ENCODE peak calls at places on chromosomes 12 and 14, in seven cellular contexts. One of them, this sample, is unnamed.

GRCh38 chr14:75283162-75283883 is 4.7 kb downstream of the FOS start:
- DNase-seq in breast epithelium: no peak
- DNase-seq in coronary artery: no peak
- DNase-seq in naive thymus-derived CD4-positive, alpha-beta T cell: no peak
- DNase-seq in stomach: peak; percentile 72
- DNase-seq in psoas muscle: no peak
- DNase-seq in ascending aorta: peak; percentile 92
- DNase-seq in this sample: peak; percentile 72

GRCh38 chr14:22380511-22381455 is 208.2 kb downstream of the DAD1 start:
- DNase-seq in breast epithelium: no peak
- DNase-seq in coronary artery: no peak
- DNase-seq in naive thymus-derived CD4-positive, alpha-beta T cell: no peak
- DNase-seq in stomach: no peak
- DNase-seq in psoas muscle: no peak
- DNase-seq in ascending aorta: no peak
- DNase-seq in this sample: no peak

GRCh38 chr14:106691601-106692291 is 1165.4 kb downstream of the TMEM121 start:
- DNase-seq in breast epithelium: no peak
- DNase-seq in coronary artery: no peak
- DNase-seq in naive thymus-derived CD4-positive, alpha-beta T cell: peak; percentile 72
- DNase-seq in stomach: peak; percentile 28
- DNase-seq in psoas muscle: peak; percentile 12
- DNase-seq in ascending aorta: no peak
- DNase-seq in this sample: no peak

GRCh38 chr14:22820731-22821130 is 5.5 kb upstream of the SLC7A7 start:
- DNase-seq in breast epithelium: no peak
- DNase-seq in coronary artery: no peak
- DNase-seq in naive thymus-derived CD4-positive, alpha-beta T cell: no peak
- DNase-seq in stomach: no peak
- DNase-seq in psoas muscle: no peak
- DNase-seq in ascending aorta: no peak
- DNase-seq in this sample: no peak

GRCh38 chr14:40093800-40094199 is 661.6 kb upstream of the FBXO33 start:
- DNase-seq in breast epithelium: no peak
- DNase-seq in coronary artery: no peak
- DNase-seq in naive thymus-derived CD4-positive, alpha-beta T cell: no peak
- DNase-seq in stomach: no peak
- DNase-seq in psoas muscle: no peak
- DNase-seq in ascending aorta: no peak
- DNase-seq in this sample: no peak

GRCh38 chr12:108683906-108684556 is 47.3 kb downstream of the CORO1C start:
- DNase-seq in breast epithelium: no peak
- DNase-seq in coronary artery: no peak
- DNase-seq in naive thymus-derived CD4-positive, alpha-beta T cell: no peak
- DNase-seq in stomach: no peak
- DNase-seq in psoas muscle: no peak
- DNase-seq in ascending aorta: no peak
- DNase-seq in this sample: no peak

GRCh38 chr12:97555547-97556200 is 93.1 kb downstream of the RMST start:
- DNase-seq in breast epithelium: no peak
- DNase-seq in coronary artery: no peak
- DNase-seq in naive thymus-derived CD4-positive, alpha-beta T cell: no peak
- DNase-seq in stomach: no peak
- DNase-seq in psoas muscle: no peak
- DNase-seq in ascending aorta: no peak
- DNase-seq in this sample: no peak

GRCh38 chr12:132173135-132174014 is 29.1 kb downstream of the NOC4L start:
- DNase-seq in breast epithelium: no peak
- DNase-seq in coronary artery: no peak
- DNase-seq in naive thymus-derived CD4-positive, alpha-beta T cell: no peak
- DNase-seq in stomach: no peak
- DNase-seq in psoas muscle: peak; percentile 8
- DNase-seq in ascending aorta: no peak
- DNase-seq in this sample: no peak

GRCh38 chr14:58488550-58488949 is 61.0 kb downstream of the KIAA0586 start:
- DNase-seq in breast epithelium: no peak
- DNase-seq in coronary artery: no peak
- DNase-seq in naive thymus-derived CD4-positive, alpha-beta T cell: no peak
- DNase-seq in stomach: no peak
- DNase-seq in psoas muscle: no peak
- DNase-seq in ascending aorta: no peak
- DNase-seq in this sample: no peak

GRCh38 chr12:55932546-55932919 is 1.6 kb downstream of the DGKA start:
- DNase-seq in breast epithelium: no peak
- DNase-seq in coronary artery: no peak
- DNase-seq in naive thymus-derived CD4-positive, alpha-beta T cell: no peak
- DNase-seq in stomach: no peak
- DNase-seq in psoas muscle: no peak
- DNase-seq in ascending aorta: no peak
- DNase-seq in this sample: no peak

GRCh38 chr12:52630609-52631200 is 12.3 kb upstream of the KRT73 start:
- DNase-seq in breast epithelium: no peak
- DNase-seq in coronary artery: peak; percentile 19
- DNase-seq in naive thymus-derived CD4-positive, alpha-beta T cell: no peak
- DNase-seq in stomach: no peak
- DNase-seq in psoas muscle: no peak
- DNase-seq in ascending aorta: peak; percentile 9
- DNase-seq in this sample: no peak

GRCh38 chr12:20426191-20426590 is 57.9 kb downstream of the PDE3A start:
- DNase-seq in breast epithelium: no peak
- DNase-seq in coronary artery: peak; percentile 84
- DNase-seq in naive thymus-derived CD4-positive, alpha-beta T cell: no peak
- DNase-seq in stomach: no peak
- DNase-seq in psoas muscle: peak; percentile 42
- DNase-seq in ascending aorta: peak; percentile 77
- DNase-seq in this sample: no peak

GRCh38 chr12:2263921-2264320 is 211.1 kb downstream of the CACNA1C start:
- DNase-seq in breast epithelium: no peak
- DNase-seq in coronary artery: no peak
- DNase-seq in naive thymus-derived CD4-positive, alpha-beta T cell: no peak
- DNase-seq in stomach: no peak
- DNase-seq in psoas muscle: no peak
- DNase-seq in ascending aorta: no peak
- DNase-seq in this sample: no peak

GRCh38 chr12:113260127-113260526 is 38.9 kb downstream of the TPCN1 start:
- DNase-seq in breast epithelium: no peak
- DNase-seq in coronary artery: no peak
- DNase-seq in naive thymus-derived CD4-positive, alpha-beta T cell: no peak
- DNase-seq in stomach: no peak
- DNase-seq in psoas muscle: no peak
- DNase-seq in ascending aorta: no peak
- DNase-seq in this sample: peak; percentile 46

GRCh38 chr12:31323466-31324115 is 2.4 kb downstream of the SINHCAF start:
- DNase-seq in breast epithelium: no peak
- DNase-seq in coronary artery: peak; percentile 76
- DNase-seq in naive thymus-derived CD4-positive, alpha-beta T cell: peak; percentile 70
- DNase-seq in stomach: peak; percentile 51
- DNase-seq in psoas muscle: no peak
- DNase-seq in ascending aorta: peak; percentile 67
- DNase-seq in this sample: peak; percentile 81

GRCh38 chr12:52020539-52021336 is 14.0 kb downstream of the TAMALIN start:
- DNase-seq in breast epithelium: no peak
- DNase-seq in coronary artery: peak; percentile 70
- DNase-seq in naive thymus-derived CD4-positive, alpha-beta T cell: peak; percentile 57
- DNase-seq in stomach: peak; percentile 55
- DNase-seq in psoas muscle: no peak
- DNase-seq in ascending aorta: no peak
- DNase-seq in this sample: peak; percentile 58

GRCh38 chr12:79358716-79359341 is 331.9 kb downstream of the PAWR start:
- DNase-seq in breast epithelium: peak; percentile 36
- DNase-seq in coronary artery: no peak
- DNase-seq in naive thymus-derived CD4-positive, alpha-beta T cell: no peak
- DNase-seq in stomach: no peak
- DNase-seq in psoas muscle: no peak
- DNase-seq in ascending aorta: no peak
- DNase-seq in this sample: no peak

GRCh38 chr12:50087995-50088394 is 2.9 kb downstream of the SMARCD1 start:
- DNase-seq in breast epithelium: no peak
- DNase-seq in coronary artery: no peak
- DNase-seq in naive thymus-derived CD4-positive, alpha-beta T cell: no peak
- DNase-seq in stomach: no peak
- DNase-seq in psoas muscle: no peak
- DNase-seq in ascending aorta: no peak
- DNase-seq in this sample: no peak

GRCh38 chr12:128570191-128571065 is 253.3 kb downstream of the SLC15A4 start:
- DNase-seq in breast epithelium: no peak
- DNase-seq in coronary artery: no peak
- DNase-seq in naive thymus-derived CD4-positive, alpha-beta T cell: no peak
- DNase-seq in stomach: no peak
- DNase-seq in psoas muscle: no peak
- DNase-seq in ascending aorta: no peak
- DNase-seq in this sample: no peak

GRCh38 chr14:75917322-75918251 is 64.2 kb downstream of the TGFB3 start:
- DNase-seq in breast epithelium: no peak
- DNase-seq in coronary artery: no peak
- DNase-seq in naive thymus-derived CD4-positive, alpha-beta T cell: no peak
- DNase-seq in stomach: no peak
- DNase-seq in psoas muscle: no peak
- DNase-seq in ascending aorta: no peak
- DNase-seq in this sample: no peak

GRCh38 chr14:103136388-103137271 is 13.4 kb downstream of the TNFAIP2 start:
- DNase-seq in breast epithelium: no peak
- DNase-seq in coronary artery: no peak
- DNase-seq in naive thymus-derived CD4-positive, alpha-beta T cell: no peak
- DNase-seq in stomach: no peak
- DNase-seq in psoas muscle: peak; percentile 64
- DNase-seq in ascending aorta: no peak
- DNase-seq in this sample: no peak

GRCh38 chr12:110088936-110089335 is 35.2 kb upstream of the IFT81 start:
- DNase-seq in breast epithelium: no peak
- DNase-seq in coronary artery: no peak
- DNase-seq in naive thymus-derived CD4-positive, alpha-beta T cell: no peak
- DNase-seq in stomach: no peak
- DNase-seq in psoas muscle: no peak
- DNase-seq in ascending aorta: no peak
- DNase-seq in this sample: no peak

GRCh38 chr12:49673446-49674317 is 33.5 kb downstream of the FMNL3 start:
- DNase-seq in breast epithelium: peak; percentile 93
- DNase-seq in coronary artery: peak; percentile 98
- DNase-seq in naive thymus-derived CD4-positive, alpha-beta T cell: no peak
- DNase-seq in stomach: peak; percentile 92
- DNase-seq in psoas muscle: peak; percentile 89
- DNase-seq in ascending aorta: peak; percentile 96
- DNase-seq in this sample: peak; percentile 86

GRCh38 chr12:25518512-25518911 is 34.6 kb downstream of the LMNTD1 start:
- DNase-seq in breast epithelium: no peak
- DNase-seq in coronary artery: no peak
- DNase-seq in naive thymus-derived CD4-positive, alpha-beta T cell: no peak
- DNase-seq in stomach: no peak
- DNase-seq in psoas muscle: no peak
- DNase-seq in ascending aorta: no peak
- DNase-seq in this sample: no peak

GRCh38 chr14:100785626-100786025 is 40.3 kb upstream of the MEG3 start:
- DNase-seq in breast epithelium: no peak
- DNase-seq in coronary artery: no peak
- DNase-seq in naive thymus-derived CD4-positive, alpha-beta T cell: no peak
- DNase-seq in stomach: no peak
- DNase-seq in psoas muscle: no peak
- DNase-seq in ascending aorta: no peak
- DNase-seq in this sample: peak; percentile 19

GRCh38 chr12:22334696-22335290 is at the start of gene ST8SIA1:
- DNase-seq in breast epithelium: no peak
- DNase-seq in coronary artery: no peak
- DNase-seq in naive thymus-derived CD4-positive, alpha-beta T cell: peak; percentile 30
- DNase-seq in stomach: peak; percentile 33
- DNase-seq in psoas muscle: peak; percentile 52
- DNase-seq in ascending aorta: peak; percentile 63
- DNase-seq in this sample: peak; percentile 79

GRCh38 chr14:61719344-61720301 is 24.3 kb downstream of the HIF1A start:
- DNase-seq in breast epithelium: no peak
- DNase-seq in coronary artery: no peak
- DNase-seq in naive thymus-derived CD4-positive, alpha-beta T cell: no peak
- DNase-seq in stomach: no peak
- DNase-seq in psoas muscle: no peak
- DNase-seq in ascending aorta: no peak
- DNase-seq in this sample: no peak
- H3K27ac ChIP-seq in breast epithelium: no peak overlapping the region
- H3K27ac ChIP-seq in coronary artery: no peak overlapping the region
- H3K27ac ChIP-seq in naive thymus-derived CD4-positive, alpha-beta T cell: peak overlapping the region; percentile 56
- H3K27ac ChIP-seq in stomach: peak overlapping the region; percentile 47
- H3K27ac ChIP-seq in psoas muscle: no peak overlapping the region
- H3K27ac ChIP-seq in ascending aorta: no peak overlapping the region
- H3K27ac ChIP-seq in this sample: no peak overlapping the region

GRCh38 chr12:27864521-27864920 is 84.5 kb upstream of the MANSC4 start:
- DNase-seq in breast epithelium: no peak
- DNase-seq in coronary artery: no peak
- DNase-seq in naive thymus-derived CD4-positive, alpha-beta T cell: no peak
- DNase-seq in stomach: no peak
- DNase-seq in psoas muscle: no peak
- DNase-seq in ascending aorta: no peak
- DNase-seq in this sample: no peak
- H3K27ac ChIP-seq in breast epithelium: no peak overlapping the region
- H3K27ac ChIP-seq in coronary artery: no peak overlapping the region
- H3K27ac ChIP-seq in naive thymus-derived CD4-positive, alpha-beta T cell: no peak overlapping the region
- H3K27ac ChIP-seq in stomach: no peak overlapping the region
- H3K27ac ChIP-seq in psoas muscle: no peak overlapping the region
- H3K27ac ChIP-seq in ascending aorta: no peak overlapping the region
- H3K27ac ChIP-seq in this sample: no peak overlapping the region

GRCh38 chr14:86852530-86852929 is 1140.5 kb downstream of the GALC start:
- DNase-seq in breast epithelium: no peak
- DNase-seq in coronary artery: no peak
- DNase-seq in naive thymus-derived CD4-positive, alpha-beta T cell: no peak
- DNase-seq in stomach: no peak
- DNase-seq in psoas muscle: no peak
- DNase-seq in ascending aorta: no peak
- DNase-seq in this sample: no peak

DNA sequence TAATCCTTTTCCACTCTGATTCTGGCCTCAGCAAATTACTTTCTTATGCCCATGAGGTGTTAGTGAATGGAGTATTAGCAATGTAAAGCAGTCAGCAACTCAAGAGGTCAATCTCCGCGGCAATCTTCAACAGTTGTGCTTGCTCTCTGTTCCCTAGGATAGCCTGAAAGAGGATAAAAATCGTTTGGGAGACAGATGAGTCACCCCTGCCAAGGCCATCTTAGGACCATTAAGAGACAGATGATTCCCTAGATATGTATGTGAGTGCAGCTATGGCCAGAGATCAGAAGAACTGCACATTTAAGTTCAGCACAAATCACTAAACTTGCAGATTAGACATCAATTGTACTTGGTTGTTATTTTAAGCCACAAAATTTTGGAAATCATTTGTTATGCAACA is 1145.8 kb downstream of the GALC start:
- DNase-seq in breast epithelium: no peak
- DNase-seq in coronary artery: no peak
- DNase-seq in naive thymus-derived CD4-positive, alpha-beta T cell: no peak
- DNase-seq in stomach: no peak
- DNase-seq in psoas muscle: no peak
- DNase-seq in ascending aorta: no peak
- DNase-seq in this sample: no peak
- H3K27ac ChIP-seq in breast epithelium: no peak overlapping the region
- H3K27ac ChIP-seq in coronary artery: no peak overlapping the region
- H3K27ac ChIP-seq in naive thymus-derived CD4-positive, alpha-beta T cell: no peak overlapping the region
- H3K27ac ChIP-seq in stomach: no peak overlapping the region
- H3K27ac ChIP-seq in psoas muscle: no peak overlapping the region
- H3K27ac ChIP-seq in ascending aorta: no peak overlapping the region
- H3K27ac ChIP-seq in this sample: no peak overlapping the region

GRCh38 chr14:55749201-55749812 is 169.3 kb downstream of the KTN1 start:
- DNase-seq in breast epithelium: peak; percentile 21
- DNase-seq in coronary artery: no peak
- DNase-seq in naive thymus-derived CD4-positive, alpha-beta T cell: no peak
- DNase-seq in stomach: no peak
- DNase-seq in psoas muscle: no peak
- DNase-seq in ascending aorta: no peak
- DNase-seq in this sample: no peak
- H3K27ac ChIP-seq in breast epithelium: peak overlapping the region; percentile 23
- H3K27ac ChIP-seq in coronary artery: no peak overlapping the region
- H3K27ac ChIP-seq in naive thymus-derived CD4-positive, alpha-beta T cell: no peak overlapping the region
- H3K27ac ChIP-seq in stomach: peak overlapping the region; percentile 29
- H3K27ac ChIP-seq in psoas muscle: no peak overlapping the region
- H3K27ac ChIP-seq in ascending aorta: no peak overlapping the region
- H3K27ac ChIP-seq in this sample: no peak overlapping the region